ENCODE peak calls at places on chromosomes 3 and 15, in eight cellular contexts. One of them, this sample, is unnamed.

GRCh38 chr3:61864886-61865285 is 303.5 kb downstream of the PTPRG start:
- DNase-seq in A549: no peak
- DNase-seq in CD4-positive, alpha-beta T cell: no peak
- DNase-seq in hepatocyte: no peak
- DNase-seq in brain microvascular endothelial cell: no peak
- DNase-seq in transverse colon: no peak
- DNase-seq in CD8-positive, alpha-beta T cell: no peak
- DNase-seq in endothelial cell of umbilical vein: no peak
- DNase-seq in this sample: no peak

GRCh38 chr3:56005196-56005805 is 463.0 kb downstream of the ERC2 start:
- DNase-seq in A549: no peak
- DNase-seq in CD4-positive, alpha-beta T cell: no peak
- DNase-seq in hepatocyte: no peak
- DNase-seq in brain microvascular endothelial cell: no peak
- DNase-seq in transverse colon: no peak
- DNase-seq in CD8-positive, alpha-beta T cell: no peak
- DNase-seq in endothelial cell of umbilical vein: no peak
- DNase-seq in this sample: no peak

GRCh38 chr15:60337069-60337468 is 60.7 kb downstream of the ANXA2 start:
- DNase-seq in A549: no peak
- DNase-seq in CD4-positive, alpha-beta T cell: no peak
- DNase-seq in hepatocyte: no peak
- DNase-seq in brain microvascular endothelial cell: no peak
- DNase-seq in transverse colon: no peak
- DNase-seq in CD8-positive, alpha-beta T cell: no peak
- DNase-seq in endothelial cell of umbilical vein: no peak
- DNase-seq in this sample: no peak

GRCh38 chr15:43218908-43219706 is 1.7 kb downstream of the EPB42 start:
- DNase-seq in A549: peak
- DNase-seq in CD4-positive, alpha-beta T cell: no peak
- DNase-seq in hepatocyte: peak
- DNase-seq in brain microvascular endothelial cell: no peak
- DNase-seq in transverse colon: no peak
- DNase-seq in CD8-positive, alpha-beta T cell: no peak
- DNase-seq in endothelial cell of umbilical vein: peak
- DNase-seq in this sample: no peak

GRCh38 chr15:63986185-63986680 is 60.1 kb downstream of the DAPK2 start:
- DNase-seq in A549: no peak
- DNase-seq in CD4-positive, alpha-beta T cell: no peak
- DNase-seq in hepatocyte: no peak
- DNase-seq in brain microvascular endothelial cell: no peak
- DNase-seq in transverse colon: no peak
- DNase-seq in CD8-positive, alpha-beta T cell: no peak
- DNase-seq in endothelial cell of umbilical vein: no peak
- DNase-seq in this sample: no peak

GRCh38 chr3:39150803-39151631 is 2.4 kb downstream of the CSRNP1 start:
- DNase-seq in A549: peak
- DNase-seq in CD4-positive, alpha-beta T cell: no peak
- DNase-seq in hepatocyte: peak
- DNase-seq in brain microvascular endothelial cell: peak
- DNase-seq in transverse colon: peak
- DNase-seq in CD8-positive, alpha-beta T cell: no peak
- DNase-seq in endothelial cell of umbilical vein: peak
- DNase-seq in this sample: no peak

GRCh38 chr3:41180396-41180795 is 18.9 kb upstream of the CTNNB1 start:
- DNase-seq in A549: no peak
- DNase-seq in CD4-positive, alpha-beta T cell: no peak
- DNase-seq in hepatocyte: no peak
- DNase-seq in brain microvascular endothelial cell: no peak
- DNase-seq in transverse colon: no peak
- DNase-seq in CD8-positive, alpha-beta T cell: no peak
- DNase-seq in endothelial cell of umbilical vein: no peak
- DNase-seq in this sample: no peak

GRCh38 chr3:125591116-125591755 is 4.1 kb downstream of the OSBPL11 start:
- DNase-seq in A549: no peak
- DNase-seq in CD4-positive, alpha-beta T cell: no peak
- DNase-seq in hepatocyte: no peak
- DNase-seq in brain microvascular endothelial cell: no peak
- DNase-seq in transverse colon: no peak
- DNase-seq in CD8-positive, alpha-beta T cell: no peak
- DNase-seq in endothelial cell of umbilical vein: no peak
- DNase-seq in this sample: no peak

GRCh38 chr3:106120334-106120733 is 251.5 kb upstream of the CBLB start:
- DNase-seq in A549: no peak
- DNase-seq in CD4-positive, alpha-beta T cell: no peak
- DNase-seq in hepatocyte: no peak
- DNase-seq in brain microvascular endothelial cell: peak
- DNase-seq in transverse colon: no peak
- DNase-seq in CD8-positive, alpha-beta T cell: no peak
- DNase-seq in endothelial cell of umbilical vein: peak
- DNase-seq in this sample: no peak

GRCh38 chr3:9727041-9727595 is 4.4 kb upstream of the BRPF1 start:
- DNase-seq in A549: peak
- DNase-seq in CD4-positive, alpha-beta T cell: peak
- DNase-seq in hepatocyte: no peak
- DNase-seq in brain microvascular endothelial cell: no peak
- DNase-seq in transverse colon: no peak
- DNase-seq in CD8-positive, alpha-beta T cell: peak
- DNase-seq in endothelial cell of umbilical vein: no peak
- DNase-seq in this sample: peak

GRCh38 chr3:154956815-154957214 is 123.3 kb upstream of the MME start:
- DNase-seq in A549: no peak
- DNase-seq in CD4-positive, alpha-beta T cell: no peak
- DNase-seq in hepatocyte: no peak
- DNase-seq in brain microvascular endothelial cell: no peak
- DNase-seq in transverse colon: no peak
- DNase-seq in CD8-positive, alpha-beta T cell: no peak
- DNase-seq in endothelial cell of umbilical vein: no peak
- DNase-seq in this sample: no peak

GRCh38 chr3:133938770-133939495 is 43.3 kb upstream of the RAB6B start:
- DNase-seq in A549: no peak
- DNase-seq in CD4-positive, alpha-beta T cell: no peak
- DNase-seq in hepatocyte: no peak
- DNase-seq in brain microvascular endothelial cell: no peak
- DNase-seq in transverse colon: no peak
- DNase-seq in CD8-positive, alpha-beta T cell: no peak
- DNase-seq in endothelial cell of umbilical vein: no peak
- DNase-seq in this sample: no peak

GRCh38 chr3:183537295-183537730 is 18.2 kb downstream of the KLHL6 start:
- DNase-seq in A549: no peak
- DNase-seq in CD4-positive, alpha-beta T cell: no peak
- DNase-seq in hepatocyte: no peak
- DNase-seq in brain microvascular endothelial cell: peak
- DNase-seq in transverse colon: no peak
- DNase-seq in CD8-positive, alpha-beta T cell: no peak
- DNase-seq in endothelial cell of umbilical vein: no peak
- DNase-seq in this sample: no peak

GRCh38 chr3:134201201-134202130 is 49.2 kb downstream of the RYK start:
- DNase-seq in A549: no peak
- DNase-seq in CD4-positive, alpha-beta T cell: no peak
- DNase-seq in hepatocyte: no peak
- DNase-seq in brain microvascular endothelial cell: peak
- DNase-seq in transverse colon: no peak
- DNase-seq in CD8-positive, alpha-beta T cell: no peak
- DNase-seq in endothelial cell of umbilical vein: peak
- DNase-seq in this sample: no peak

GRCh38 chr15:61038387-61038786 is 190.7 kb downstream of the RORA start:
- DNase-seq in A549: peak
- DNase-seq in CD4-positive, alpha-beta T cell: no peak
- DNase-seq in hepatocyte: peak
- DNase-seq in brain microvascular endothelial cell: peak
- DNase-seq in transverse colon: peak
- DNase-seq in CD8-positive, alpha-beta T cell: no peak
- DNase-seq in endothelial cell of umbilical vein: peak
- DNase-seq in this sample: no peak

GRCh38 chr3:141415959-141416358 is 47.7 kb downstream of the ZBTB38 start:
- DNase-seq in A549: no peak
- DNase-seq in CD4-positive, alpha-beta T cell: no peak
- DNase-seq in hepatocyte: no peak
- DNase-seq in brain microvascular endothelial cell: no peak
- DNase-seq in transverse colon: no peak
- DNase-seq in CD8-positive, alpha-beta T cell: no peak
- DNase-seq in endothelial cell of umbilical vein: peak
- DNase-seq in this sample: no peak

GRCh38 chr3:120017692-120018091 is 76.6 kb downstream of the GSK3B start:
- DNase-seq in A549: no peak
- DNase-seq in CD4-positive, alpha-beta T cell: no peak
- DNase-seq in hepatocyte: no peak
- DNase-seq in brain microvascular endothelial cell: no peak
- DNase-seq in transverse colon: no peak
- DNase-seq in CD8-positive, alpha-beta T cell: no peak
- DNase-seq in endothelial cell of umbilical vein: no peak
- DNase-seq in this sample: no peak

GRCh38 chr3:193780371-193780770 is 187.4 kb downstream of the OPA1 start:
- DNase-seq in A549: no peak
- DNase-seq in CD4-positive, alpha-beta T cell: no peak
- DNase-seq in hepatocyte: no peak
- DNase-seq in brain microvascular endothelial cell: no peak
- DNase-seq in transverse colon: no peak
- DNase-seq in CD8-positive, alpha-beta T cell: no peak
- DNase-seq in endothelial cell of umbilical vein: no peak
- DNase-seq in this sample: no peak

GRCh38 chr3:73955671-73956070 is 330.9 kb upstream of the PDZRN3 start:
- DNase-seq in A549: no peak
- DNase-seq in CD4-positive, alpha-beta T cell: no peak
- DNase-seq in hepatocyte: no peak
- DNase-seq in brain microvascular endothelial cell: no peak
- DNase-seq in transverse colon: no peak
- DNase-seq in CD8-positive, alpha-beta T cell: no peak
- DNase-seq in endothelial cell of umbilical vein: no peak
- DNase-seq in this sample: no peak

GRCh38 chr3:22962244-22962643 is 240.9 kb upstream of the UBE2E2 start:
- DNase-seq in A549: no peak
- DNase-seq in CD4-positive, alpha-beta T cell: no peak
- DNase-seq in hepatocyte: no peak
- DNase-seq in brain microvascular endothelial cell: no peak
- DNase-seq in transverse colon: no peak
- DNase-seq in CD8-positive, alpha-beta T cell: no peak
- DNase-seq in endothelial cell of umbilical vein: no peak
- DNase-seq in this sample: no peak

GRCh38 chr3:33218446-33219174 is at the start of gene SUSD5:
- DNase-seq in A549: peak
- DNase-seq in CD4-positive, alpha-beta T cell: no peak
- DNase-seq in hepatocyte: peak
- DNase-seq in brain microvascular endothelial cell: peak
- DNase-seq in transverse colon: no peak
- DNase-seq in CD8-positive, alpha-beta T cell: no peak
- DNase-seq in endothelial cell of umbilical vein: peak
- DNase-seq in this sample: no peak

GRCh38 chr3:143830063-143830462 is 18.2 kb downstream of the SLC9A9 start:
- DNase-seq in A549: no peak
- DNase-seq in CD4-positive, alpha-beta T cell: no peak
- DNase-seq in hepatocyte: no peak
- DNase-seq in brain microvascular endothelial cell: no peak
- DNase-seq in transverse colon: no peak
- DNase-seq in CD8-positive, alpha-beta T cell: no peak
- DNase-seq in endothelial cell of umbilical vein: peak
- DNase-seq in this sample: no peak

GRCh38 chr15:25345943-25346342 is 92.9 kb downstream of the UBE3A start:
- DNase-seq in A549: no peak
- DNase-seq in CD4-positive, alpha-beta T cell: no peak
- DNase-seq in hepatocyte: no peak
- DNase-seq in brain microvascular endothelial cell: peak
- DNase-seq in transverse colon: no peak
- DNase-seq in CD8-positive, alpha-beta T cell: no peak
- DNase-seq in endothelial cell of umbilical vein: peak
- DNase-seq in this sample: no peak

GRCh38 chr15:51735611-51736010 is 1.8 kb downstream of the LYSMD2 start:
- DNase-seq in A549: no peak
- DNase-seq in CD4-positive, alpha-beta T cell: no peak
- DNase-seq in hepatocyte: no peak
- DNase-seq in brain microvascular endothelial cell: no peak
- DNase-seq in transverse colon: no peak
- DNase-seq in CD8-positive, alpha-beta T cell: no peak
- DNase-seq in endothelial cell of umbilical vein: no peak
- DNase-seq in this sample: peak

GRCh38 chr15:51737538-51738305 is at the start of gene LYSMD2:
- DNase-seq in A549: peak
- DNase-seq in CD4-positive, alpha-beta T cell: peak
- DNase-seq in hepatocyte: peak
- DNase-seq in brain microvascular endothelial cell: peak
- DNase-seq in transverse colon: peak
- DNase-seq in CD8-positive, alpha-beta T cell: peak
- DNase-seq in endothelial cell of umbilical vein: peak
- DNase-seq in this sample: peak

GRCh38 chr15:51738553-51738952 is 1.1 kb upstream of the LYSMD2 start:
- DNase-seq in A549: no peak
- DNase-seq in CD4-positive, alpha-beta T cell: no peak
- DNase-seq in hepatocyte: no peak
- DNase-seq in brain microvascular endothelial cell: no peak
- DNase-seq in transverse colon: no peak
- DNase-seq in CD8-positive, alpha-beta T cell: no peak
- DNase-seq in endothelial cell of umbilical vein: no peak
- DNase-seq in this sample: no peak

GRCh38 chr15:51736069-51736468 is 1.4 kb downstream of the LYSMD2 start:
- DNase-seq in A549: no peak
- DNase-seq in CD4-positive, alpha-beta T cell: no peak
- DNase-seq in hepatocyte: no peak
- DNase-seq in brain microvascular endothelial cell: no peak
- DNase-seq in transverse colon: no peak
- DNase-seq in CD8-positive, alpha-beta T cell: no peak
- DNase-seq in endothelial cell of umbilical vein: no peak
- DNase-seq in this sample: no peak

GRCh38 chr15:51736646-51737537 is 563 bp downstream of the LYSMD2 start:
- DNase-seq in A549: peak
- DNase-seq in CD4-positive, alpha-beta T cell: peak
- DNase-seq in hepatocyte: peak
- DNase-seq in brain microvascular endothelial cell: no peak
- DNase-seq in transverse colon: peak
- DNase-seq in CD8-positive, alpha-beta T cell: no peak
- DNase-seq in endothelial cell of umbilical vein: peak
- DNase-seq in this sample: peak
- H3K27ac ChIP-seq in A549: peak
- H3K27ac ChIP-seq in CD4-positive, alpha-beta T cell: peak
- H3K27ac ChIP-seq in hepatocyte: no peak
- H3K27ac ChIP-seq in brain microvascular endothelial cell: no peak
- H3K27ac ChIP-seq in transverse colon: peak
- H3K27ac ChIP-seq in CD8-positive, alpha-beta T cell: peak
- H3K27ac ChIP-seq in endothelial cell of umbilical vein: no peak
- H3K27ac ChIP-seq in this sample: peak

GRCh38 chr3:151871639-151872468 is 1.6 kb upstream of the SUCNR1 start:
- DNase-seq in A549: no peak
- DNase-seq in CD4-positive, alpha-beta T cell: no peak
- DNase-seq in hepatocyte: no peak
- DNase-seq in brain microvascular endothelial cell: no peak
- DNase-seq in transverse colon: no peak
- DNase-seq in CD8-positive, alpha-beta T cell: no peak
- DNase-seq in endothelial cell of umbilical vein: peak
- DNase-seq in this sample: no peak
- H3K27ac ChIP-seq in A549: no peak
- H3K27ac ChIP-seq in CD4-positive, alpha-beta T cell: no peak
- H3K27ac ChIP-seq in hepatocyte: peak
- H3K27ac ChIP-seq in brain microvascular endothelial cell: no peak
- H3K27ac ChIP-seq in transverse colon: peak
- H3K27ac ChIP-seq in CD8-positive, alpha-beta T cell: no peak
- H3K27ac ChIP-seq in endothelial cell of umbilical vein: peak
- H3K27ac ChIP-seq in this sample: no peak

GRCh38 chr3:64985072-64985471 is 297.3 kb upstream of the ADAMTS9 start:
- DNase-seq in A549: no peak
- DNase-seq in CD4-positive, alpha-beta T cell: no peak
- DNase-seq in hepatocyte: no peak
- DNase-seq in brain microvascular endothelial cell: no peak
- DNase-seq in transverse colon: no peak
- DNase-seq in CD8-positive, alpha-beta T cell: no peak
- DNase-seq in endothelial cell of umbilical vein: no peak
- DNase-seq in this sample: no peak
- H3K27ac ChIP-seq in A549: no peak
- H3K27ac ChIP-seq in CD4-positive, alpha-beta T cell: no peak
- H3K27ac ChIP-seq in hepatocyte: no peak
- H3K27ac ChIP-seq in brain microvascular endothelial cell: no peak
- H3K27ac ChIP-seq in transverse colon: no peak
- H3K27ac ChIP-seq in CD8-positive, alpha-beta T cell: no peak
- H3K27ac ChIP-seq in endothelial cell of umbilical vein: no peak
- H3K27ac ChIP-seq in this sample: no peak

GRCh38 chr3:52068055-52068704 is 11.8 kb upstream of the DUSP7 start:
- DNase-seq in A549: no peak
- DNase-seq in CD4-positive, alpha-beta T cell: no peak
- DNase-seq in hepatocyte: peak
- DNase-seq in brain microvascular endothelial cell: no peak
- DNase-seq in transverse colon: no peak
- DNase-seq in CD8-positive, alpha-beta T cell: no peak
- DNase-seq in endothelial cell of umbilical vein: no peak
- DNase-seq in this sample: no peak
- H3K27ac ChIP-seq in A549: no peak
- H3K27ac ChIP-seq in CD4-positive, alpha-beta T cell: no peak
- H3K27ac ChIP-seq in hepatocyte: peak
- H3K27ac ChIP-seq in brain microvascular endothelial cell: no peak
- H3K27ac ChIP-seq in transverse colon: no peak
- H3K27ac ChIP-seq in CD8-positive, alpha-beta T cell: no peak
- H3K27ac ChIP-seq in endothelial cell of umbilical vein: no peak
- H3K27ac ChIP-seq in this sample: no peak

This sample was measured in CD4-positive, alpha-beta memory T cell.